ENCODE peak calls at places on chromosomes 12 and 14, in eight cellular contexts. A is HEK293T, J is heart left ventricle, E is NCI-H524, W is transverse colon, D is ovary, T is NCI-H1105, Q is NCI-H2029 treated with DMSO at 0.1 percent for 48 hours. H is an unnamed sample.

GRCh38 chr14:63853831-63854293 is 1.1 kb downstream of the SYNE2 start:
- DNase-seq in A (peak; percentile 66), E (peak; percentile 83), W (peak; percentile 70), Q (no peak), T (peak; percentile 53), D (peak; percentile 60), J (peak; percentile 65), H (peak; percentile 74)

GRCh38 chr12:111409403-111410228 is 3.9 kb downstream of the SH2B3 start:
- DNase-seq in J (peak; percentile 90), T (no peak), W (no peak), D (no peak), A (no peak), E (no peak), Q (no peak), H (no peak)

GRCh38 chr14:105395538-105395854 is 2.8 kb upstream of the TEX22 start:
- DNase-seq in A (no peak), Q (no peak), W (no peak), J (no peak), E (no peak), D (no peak), T (no peak), H (no peak)

GRCh38 chr12:101924647-101925046 is 47.3 kb downstream of the DRAM1 start:
- DNase-seq in Q (no peak), D (peak; percentile 47), A (peak; percentile 32), W (no peak), T (no peak), E (no peak), J (no peak), H (no peak)

GRCh38 chr12:27351476-27351875 is 18.8 kb downstream of the BMAL2 start:
- DNase-seq in A (no peak), D (no peak), E (no peak), T (no peak), J (no peak), Q (no peak), W (no peak), H (no peak)

GRCh38 chr12:15334225-15334624 is 11.9 kb downstream of the PTPRO start:
- DNase-seq in A (no peak), J (no peak), T (no peak), D (no peak), Q (no peak), E (no peak), W (no peak), H (no peak)

GRCh38 chr12:116529048-116529447 is 30.1 kb upstream of the MAP1LC3B2 start:
- DNase-seq in E (no peak), A (no peak), D (no peak), J (no peak), W (no peak), Q (peak; percentile 47), T (no peak), H (no peak)

GRCh38 chr12:66066071-66066928 is 64.2 kb downstream of the LLPH start:
- DNase-seq in A (peak; percentile 62), W (no peak), Q (no peak), T (peak; percentile 33), D (no peak), J (no peak), E (peak; percentile 94), H (no peak)

GRCh38 chr14:103155013-103155412 is 31.8 kb downstream of the TNFAIP2 start:
- DNase-seq in E (no peak), W (peak; percentile 34), D (peak; percentile 21), T (no peak), J (peak; percentile 84), A (no peak), Q (no peak), H (no peak)

GRCh38 chr12:9050521-9051155 is 61.3 kb downstream of the KLRG1 start:
- DNase-seq in J (no peak), A (no peak), D (no peak), W (no peak), T (no peak), E (no peak), Q (no peak), H (no peak)

GRCh38 chr12:52245259-52245961 is 12.4 kb downstream of the KRT7 start:
- DNase-seq in A (no peak), Q (no peak), E (no peak), W (no peak), D (no peak), J (no peak), T (no peak), H (no peak)

GRCh38 chr14:96407980-96408570 is 16.1 kb downstream of the AK7 start:
- DNase-seq in T (no peak), Q (no peak), E (no peak), W (no peak), A (no peak), J (no peak), D (no peak), H (no peak)

GRCh38 chr12:57575771-57576612 is 15.0 kb upstream of the PIP4K2C start:
- DNase-seq in J (no peak), T (no peak), W (peak; percentile 12), A (no peak), E (no peak), D (no peak), Q (no peak), H (no peak)

GRCh38 chr12:131947482-131948027 is 2.2 kb upstream of the EP400 start:
- DNase-seq in E (no peak), W (no peak), T (no peak), J (no peak), Q (no peak), A (no peak), D (peak; percentile 16), H (no peak)

GRCh38 chr14:101135796-101136742 is 232.5 kb upstream of the RTL1 start:
- DNase-seq in T (no peak), Q (no peak), D (no peak), A (peak; percentile 2), E (no peak), W (no peak), J (no peak), H (no peak)

GRCh38 chr12:54980341-54980740 is 4.2 kb downstream of the TESPA1 start:
- DNase-seq in T (no peak), E (no peak), A (no peak), D (no peak), J (no peak), Q (no peak), W (no peak), H (no peak)

GRCh38 chr12:26124491-26125450 is at the start of gene BHLHE41:
- DNase-seq in A (peak; percentile 61), D (peak; percentile 82), J (peak; percentile 86), T (peak; percentile 46), E (peak; percentile 64), W (peak; percentile 85), Q (no peak), H (no peak)

GRCh38 chr12:47438175-47438574 is 267.7 kb downstream of the RPAP3 start:
- DNase-seq in E (no peak), T (no peak), D (no peak), J (no peak), A (no peak), Q (no peak), W (no peak), H (no peak)

GRCh38 chr12:45671254-45671653 is 58.3 kb upstream of the ARID2 start:
- DNase-seq in T (no peak), A (no peak), J (no peak), Q (no peak), D (no peak), W (no peak), E (no peak), H (no peak)

GRCh38 chr12:115998119-115998633 is 279.3 kb downstream of the MED13L start:
- DNase-seq in E (peak; percentile 25), W (peak; percentile 14), A (peak; percentile 22), J (no peak), Q (no peak), T (peak; percentile 19), D (no peak), H (no peak)

GRCh38 chr12:1857821-1858220 is 37.5 kb downstream of the LRTM2 start:
- DNase-seq in J (no peak), Q (no peak), A (no peak), E (no peak), T (no peak), W (no peak), D (no peak), H (no peak)

GRCh38 chr12:50394469-50395029 is 1.9 kb downstream of the FAM186A start:
- DNase-seq in J (no peak), W (no peak), E (no peak), Q (no peak), T (no peak), A (no peak), D (no peak), H (no peak)

GRCh38 chr12:107169200-107169599 is 75.9 kb upstream of the CRY1 start:
- DNase-seq in J (no peak), T (no peak), E (no peak), A (no peak), W (no peak), Q (no peak), D (no peak), H (no peak)

GRCh38 chr12:28909291-28909690 is 239.8 kb upstream of the FAR2 start:
- DNase-seq in J (no peak), D (no peak), E (no peak), T (no peak), W (no peak), Q (no peak), A (no peak), H (no peak)

GRCh38 chr12:125193798-125194562 is 128.7 kb downstream of the AACS start:
- DNase-seq in Q (no peak), W (no peak), D (no peak), E (peak; percentile 53), T (no peak), J (no peak), A (no peak), H (peak; percentile 12)

GRCh38 chr14:105859717-105860614 is 333.6 kb downstream of the TMEM121 start:
- DNase-seq in A (no peak), T (no peak), E (no peak), D (peak; percentile 3), W (peak; percentile 16), J (peak; percentile 60), Q (no peak), H (peak; percentile 56)

GRCh38 chr12:53538209-53538689 is 31.0 kb upstream of the NPFF start:
- DNase-seq in W (peak; percentile 48), Q (peak; percentile 98), T (peak; percentile 19), E (no peak), J (no peak), A (no peak), D (no peak), H (no peak)

GRCh38 chr12:104903648-104904423 is 54.3 kb downstream of the SLC41A2 start:
- DNase-seq in J (no peak), A (no peak), Q (no peak), E (no peak), D (no peak), T (no peak), W (no peak), H (no peak)

GRCh38 chr12:113622410-113622809 is 150.7 kb upstream of the LHX5 start:
- DNase-seq in Q (no peak), W (no peak), J (no peak), A (no peak), E (no peak), T (no peak), D (no peak), H (no peak)

GRCh38 chr12:52137746-52138145 is 54.1 kb downstream of the KRT80 start:
- DNase-seq in A (no peak), D (no peak), W (no peak), J (peak; percentile 40), T (no peak), E (no peak), Q (no peak), H (no peak)

GRCh38 chr12:67855103-67855502 is 134.1 kb upstream of the IFNG-AS1 start:
- DNase-seq in J (no peak), T (no peak), E (no peak), D (no peak), Q (no peak), W (no peak), A (no peak), H (no peak)

GRCh38 chr14:64719601-64720000 is 15.4 kb downstream of the PLEKHG3 start:
- DNase-seq in E (no peak), T (no peak), D (no peak), J (no peak), A (no peak), W (no peak), Q (no peak), H (no peak)

GRCh38 chr12:71567562-71567961 is 96.1 kb downstream of the ZFC3H1 start:
- DNase-seq in D (no peak), E (no peak), W (no peak), T (no peak), J (no peak), Q (no peak), A (no peak), H (no peak)

GRCh38 chr12:32197421-32197820 is 90.8 kb downstream of the BICD1 start:
- DNase-seq in J (no peak), D (no peak), A (no peak), T (no peak), Q (no peak), E (no peak), W (no peak), H (no peak)